ENCODE peak calls at places on chromosome 16, in seven cellular contexts. One of them, this sample, is unnamed.
A peak's percentile ranks its signal among the peaks of the same experiment; 100 is the strongest.

GRCh38 chr16:76970745-76971099 is 220.3 kb upstream of the MON1B start:
- DNase-seq in thyroid gland: no peak
- DNase-seq in vagina: no peak
- DNase-seq in K562: no peak
- DNase-seq in mammary epithelial cell: no peak
- DNase-seq in choroid plexus epithelial cell: no peak
- DNase-seq in AG04449: no peak
- DNase-seq in this sample: no peak

GRCh38 chr16:52265446-52265861 is 281.5 kb downstream of the TOX3 start:
- DNase-seq in thyroid gland: no peak
- DNase-seq in vagina: no peak
- DNase-seq in K562: no peak
- DNase-seq in mammary epithelial cell: no peak
- DNase-seq in choroid plexus epithelial cell: no peak
- DNase-seq in AG04449: no peak
- DNase-seq in this sample: no peak

GRCh38 chr16:84423416-84423837 is 55.1 kb downstream of the ATP2C2 start:
- DNase-seq in thyroid gland: no peak
- DNase-seq in vagina: no peak
- DNase-seq in K562: peak; percentile 72
- DNase-seq in mammary epithelial cell: peak; percentile 48
- DNase-seq in choroid plexus epithelial cell: peak; percentile 61
- DNase-seq in AG04449: no peak
- DNase-seq in this sample: peak; percentile 4

GRCh38 chr16:79598341-79599181 is 2.0 kb downstream of the MAF start:
- DNase-seq in thyroid gland: peak; percentile 83
- DNase-seq in vagina: no peak
- DNase-seq in K562: no peak
- DNase-seq in mammary epithelial cell: peak; percentile 64
- DNase-seq in choroid plexus epithelial cell: peak; percentile 54
- DNase-seq in AG04449: no peak
- DNase-seq in this sample: no peak

GRCh38 chr16:88737298-88738166 is 31.2 kb downstream of the CTU2 start:
- DNase-seq in thyroid gland: peak; percentile 85
- DNase-seq in vagina: no peak
- DNase-seq in K562: peak; percentile 92
- DNase-seq in mammary epithelial cell: peak; percentile 29
- DNase-seq in choroid plexus epithelial cell: peak; percentile 79
- DNase-seq in AG04449: no peak
- DNase-seq in this sample: no peak

GRCh38 chr16:12613131-12613991 is 190.3 kb downstream of the CPPED1 start:
- DNase-seq in thyroid gland: no peak
- DNase-seq in vagina: no peak
- DNase-seq in K562: peak; percentile 87
- DNase-seq in mammary epithelial cell: peak; percentile 94
- DNase-seq in choroid plexus epithelial cell: peak; percentile 8
- DNase-seq in AG04449: no peak
- DNase-seq in this sample: peak; percentile 95

GRCh38 chr16:25996052-25996451 is 304.3 kb downstream of the HS3ST4 start:
- DNase-seq in thyroid gland: no peak
- DNase-seq in vagina: no peak
- DNase-seq in K562: peak; percentile 11
- DNase-seq in mammary epithelial cell: no peak
- DNase-seq in choroid plexus epithelial cell: no peak
- DNase-seq in AG04449: no peak
- DNase-seq in this sample: no peak

GRCh38 chr16:12341423-12341822 is 364.9 kb downstream of the SNX29 start:
- DNase-seq in thyroid gland: no peak
- DNase-seq in vagina: no peak
- DNase-seq in K562: peak; percentile 12
- DNase-seq in mammary epithelial cell: peak; percentile 77
- DNase-seq in choroid plexus epithelial cell: peak; percentile 28
- DNase-seq in AG04449: no peak
- DNase-seq in this sample: no peak

GRCh38 chr16:17238285-17239028 is 232.3 kb downstream of the XYLT1 start:
- DNase-seq in thyroid gland: no peak
- DNase-seq in vagina: no peak
- DNase-seq in K562: no peak
- DNase-seq in mammary epithelial cell: no peak
- DNase-seq in choroid plexus epithelial cell: no peak
- DNase-seq in AG04449: no peak
- DNase-seq in this sample: no peak
- TF ChIP-seq CTCF in thyroid gland: no peak
- TF ChIP-seq CTCF in vagina: no peak
- TF ChIP-seq CTCF in K562: no peak
- TF ChIP-seq CTCF in mammary epithelial cell: no peak
- TF ChIP-seq CTCF in choroid plexus epithelial cell: no peak
- TF ChIP-seq CTCF in AG04449: no peak
- TF ChIP-seq CTCF in this sample: no peak

GRCh38 chr16:89918453-89919347 is at the start of gene MC1R:
- DNase-seq in thyroid gland: no peak
- DNase-seq in vagina: no peak
- DNase-seq in K562: peak; percentile 82
- DNase-seq in mammary epithelial cell: no peak
- DNase-seq in choroid plexus epithelial cell: peak; percentile 54
- DNase-seq in AG04449: no peak
- DNase-seq in this sample: no peak

GRCh38 chr16:89919535-89920406 is 1.1 kb downstream of the MC1R start:
- DNase-seq in thyroid gland: no peak
- DNase-seq in vagina: no peak
- DNase-seq in K562: no peak
- DNase-seq in mammary epithelial cell: no peak
- DNase-seq in choroid plexus epithelial cell: no peak
- DNase-seq in AG04449: no peak
- DNase-seq in this sample: no peak

GRCh38 chr16:89915303-89916232 is 3.1 kb upstream of the MC1R start:
- DNase-seq in thyroid gland: no peak
- DNase-seq in vagina: no peak
- DNase-seq in K562: no peak
- DNase-seq in mammary epithelial cell: no peak
- DNase-seq in choroid plexus epithelial cell: no peak
- DNase-seq in AG04449: no peak
- DNase-seq in this sample: no peak

GRCh38 chr16:89920723-89921122 is 2.1 kb downstream of the MC1R start:
- DNase-seq in thyroid gland: no peak
- DNase-seq in vagina: no peak
- DNase-seq in K562: no peak
- DNase-seq in mammary epithelial cell: no peak
- DNase-seq in choroid plexus epithelial cell: peak; percentile 37
- DNase-seq in AG04449: no peak
- DNase-seq in this sample: no peak

DNA sequence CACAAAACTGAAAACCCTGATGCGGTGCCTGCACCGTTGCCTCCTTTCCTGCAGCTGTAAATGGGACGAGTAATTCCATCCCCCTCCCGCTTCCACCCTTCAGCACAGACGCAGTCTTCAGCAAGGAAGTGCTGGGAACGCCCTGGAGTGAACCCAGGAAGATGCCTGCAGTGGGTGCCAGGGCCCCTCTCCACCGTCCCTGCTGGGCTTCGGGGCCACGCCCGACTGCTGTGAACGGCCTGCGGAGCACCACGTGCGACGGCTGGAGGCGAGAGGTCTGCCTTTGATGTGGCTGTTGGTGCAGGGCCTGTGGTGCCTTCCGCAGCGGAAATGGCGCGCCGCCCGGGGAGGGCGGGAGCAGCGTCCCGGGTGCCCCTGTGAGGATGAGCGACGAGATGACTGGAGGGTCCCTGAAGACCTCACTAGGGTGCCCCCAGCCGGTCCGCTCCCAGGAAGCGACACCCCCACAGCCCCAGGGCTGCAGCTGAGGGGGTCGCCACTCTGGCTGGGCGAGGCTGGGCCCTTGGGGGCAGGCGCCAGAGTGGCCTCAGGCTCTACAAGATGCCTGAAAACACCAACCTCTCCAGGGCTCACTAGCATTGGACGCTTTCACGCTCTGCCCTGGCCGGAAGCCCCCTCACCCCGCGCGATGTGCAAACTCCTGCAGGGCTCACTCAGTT is 749 bp upstream of the MC1R start:
- DNase-seq in thyroid gland: peak; percentile 70
- DNase-seq in vagina: no peak
- DNase-seq in K562: peak; percentile 78
- DNase-seq in mammary epithelial cell: peak; percentile 39
- DNase-seq in choroid plexus epithelial cell: peak; percentile 93
- DNase-seq in AG04449: no peak
- DNase-seq in this sample: peak; percentile 23
- H3K4me3 ChIP-seq in thyroid gland: no peak overlapping the region
- H3K4me3 ChIP-seq in vagina: peak overlapping the region; percentile 43
- H3K4me3 ChIP-seq in K562: peak overlapping the region; percentile 30
- H3K4me3 ChIP-seq in mammary epithelial cell: no peak overlapping the region
- H3K4me3 ChIP-seq in choroid plexus epithelial cell: peak overlapping the region; percentile 51
- H3K4me3 ChIP-seq in AG04449: peak overlapping the region; percentile 51
- H3K4me3 ChIP-seq in this sample: peak overlapping the region; percentile 55

DNA sequence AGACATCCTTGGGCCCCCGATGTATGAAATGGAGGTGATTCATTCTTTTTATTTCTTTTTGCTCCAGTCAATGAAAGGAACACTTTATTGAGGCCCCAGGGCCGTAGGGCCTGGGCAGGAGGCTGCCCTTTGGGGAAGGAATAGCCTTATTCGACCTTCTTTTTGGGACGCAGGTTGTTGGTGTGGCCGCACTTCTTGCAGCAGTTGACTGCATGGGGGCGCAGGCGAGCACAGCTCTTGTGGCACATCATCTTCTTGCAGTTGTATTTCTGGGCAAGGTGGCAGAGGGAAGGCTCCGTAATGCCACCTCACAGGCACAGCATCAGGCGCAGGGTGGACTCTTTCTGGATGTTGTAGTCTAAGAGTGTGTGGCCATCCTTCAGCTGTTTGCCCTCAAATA is 50.9 kb downstream of the SIAH1 start:
- DNase-seq in thyroid gland: no peak
- DNase-seq in vagina: no peak
- DNase-seq in K562: no peak
- DNase-seq in mammary epithelial cell: no peak
- DNase-seq in choroid plexus epithelial cell: no peak
- DNase-seq in AG04449: no peak
- DNase-seq in this sample: no peak
- TF ChIP-seq CTCF in thyroid gland: no peak
- TF ChIP-seq CTCF in vagina: no peak
- TF ChIP-seq CTCF in K562: no peak
- TF ChIP-seq CTCF in mammary epithelial cell: no peak
- TF ChIP-seq CTCF in choroid plexus epithelial cell: peak; percentile 23
- TF ChIP-seq CTCF in AG04449: no peak
- TF ChIP-seq CTCF in this sample: peak; percentile 12

GRCh38 chr16:56610017-56610608 is 1.7 kb downstream of the MT2A start:
- DNase-seq in thyroid gland: peak; percentile 58
- DNase-seq in vagina: no peak
- DNase-seq in K562: no peak
- DNase-seq in mammary epithelial cell: peak; percentile 96
- DNase-seq in choroid plexus epithelial cell: peak; percentile 96
- DNase-seq in AG04449: peak; percentile 78
- DNase-seq in this sample: peak; percentile 87
- H3K4me3 ChIP-seq in thyroid gland: no peak overlapping the region
- H3K4me3 ChIP-seq in vagina: peak overlapping the region; percentile 63
- H3K4me3 ChIP-seq in K562: no peak overlapping the region
- H3K4me3 ChIP-seq in mammary epithelial cell: peak overlapping the region; percentile 45
- H3K4me3 ChIP-seq in choroid plexus epithelial cell: peak overlapping the region; percentile 87
- H3K4me3 ChIP-seq in AG04449: peak overlapping the region; percentile 48
- H3K4me3 ChIP-seq in this sample: peak overlapping the region; percentile 73

DNA sequence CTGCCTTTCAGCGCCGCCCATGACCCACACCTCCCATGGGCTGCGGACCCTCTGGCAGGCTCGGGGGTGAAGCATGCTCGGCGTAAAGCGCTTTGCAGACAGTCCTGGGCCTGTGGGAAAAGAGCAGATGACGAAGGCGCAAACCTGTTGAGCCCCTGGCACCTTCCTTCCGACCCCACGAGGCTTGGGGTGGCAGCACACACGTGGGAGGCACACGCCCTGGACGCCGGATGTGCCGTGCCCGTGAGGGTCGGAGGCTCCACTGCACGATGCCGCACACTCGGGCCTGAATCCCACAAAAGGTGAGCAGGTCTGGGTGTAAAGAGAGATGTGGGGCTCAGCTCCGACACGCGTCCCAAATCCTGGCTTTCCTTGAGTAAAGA is 71.1 kb downstream of the LMF1 start:
- DNase-seq in thyroid gland: no peak
- DNase-seq in vagina: no peak
- DNase-seq in K562: no peak
- DNase-seq in mammary epithelial cell: no peak
- DNase-seq in choroid plexus epithelial cell: no peak
- DNase-seq in AG04449: no peak
- DNase-seq in this sample: no peak
- TF ChIP-seq CTCF in thyroid gland: no peak
- TF ChIP-seq CTCF in vagina: no peak
- TF ChIP-seq CTCF in K562: no peak
- TF ChIP-seq CTCF in mammary epithelial cell: no peak
- TF ChIP-seq CTCF in choroid plexus epithelial cell: no peak
- TF ChIP-seq CTCF in AG04449: no peak
- TF ChIP-seq CTCF in this sample: no peak

This sample was measured in epithelial cell of proximal tubule.